ENCODE peak calls at places on chromosomes 13 and 19, in five cellular contexts. A is spleen, C is psoas muscle, U is fibroblast of lung, O is GM23338. Q is an unnamed sample.

GRCh38 chr19:38721977-38722773 is 22.1 kb downstream of the CAPN12 start:
- DNase-seq in C (no peak), A (no peak), O (no peak), U (no peak), Q (no peak)

GRCh38 chr13:110465696-110466095 is 95.8 kb downstream of the RAB20 start:
- DNase-seq in C (no peak), O (no peak), A (no peak), U (no peak), Q (no peak)

GRCh38 chr19:6730941-6731670 is 6.3 kb downstream of the GPR108 start:
- DNase-seq in A (no peak), U (no peak), C (no peak), O (no peak), Q (no peak)

GRCh38 chr13:32113564-32113963 is 82.0 kb downstream of the FRY start:
- DNase-seq in C (no peak), U (no peak), A (no peak), O (no peak), Q (no peak)

GRCh38 chr19:12995596-12996541 is 594 bp downstream of the NFIX start:
- DNase-seq in C (no peak), A (peak), U (no peak), O (no peak), Q (no peak)

GRCh38 chr19:54154603-54155345 is 4.7 kb downstream of the LENG1 start:
- DNase-seq in O (no peak), C (no peak), U (peak), A (no peak), Q (no peak)

GRCh38 chr13:97659602-97660001 is 225.6 kb downstream of the RAP2A start:
- DNase-seq in C (no peak), A (no peak), O (peak), U (peak), Q (no peak)

GRCh38 chr13:42628666-42629065 is 54.7 kb downstream of the TNFSF11 start:
- DNase-seq in O (no peak), A (no peak), U (no peak), C (no peak), Q (no peak)

GRCh38 chr19:51034704-51035103 is at the start of gene KLK12:
- DNase-seq in A (no peak), U (no peak), O (no peak), C (no peak), Q (no peak)

GRCh38 chr19:46324277-46324676 is 22.6 kb upstream of the PPP5C start:
- DNase-seq in C (no peak), A (no peak), U (no peak), O (no peak), Q (no peak)

GRCh38 chr13:34201050-34201913 is 383.3 kb downstream of the RFC3 start:
- DNase-seq in C (no peak), A (no peak), U (peak), O (no peak), Q (no peak)

GRCh38 chr13:75326173-75327131 is 155.5 kb downstream of the TBC1D4 start:
- DNase-seq in A (peak), O (no peak), U (peak), C (no peak), Q (no peak)

GRCh38 chr13:51590231-51590630 is 6.0 kb downstream of the WDFY2 start:
- DNase-seq in O (no peak), U (no peak), A (no peak), C (no peak), Q (no peak)

GRCh38 chr19:38554676-38555141 is 63.0 kb downstream of the MAP4K1 start:
- DNase-seq in O (no peak), C (no peak), A (no peak), U (no peak), Q (no peak)

GRCh38 chr19:43481701-43482100 is 16.3 kb upstream of the LYPD3 start:
- DNase-seq in C (no peak), O (no peak), U (no peak), A (no peak), Q (no peak)

GRCh38 chr13:30431269-30431950 is 9.1 kb downstream of the UBE2L5 start:
- DNase-seq in U (peak), A (no peak), O (no peak), C (no peak), Q (no peak)

GRCh38 chr19:17454579-17454978 is 6.1 kb upstream of the TMEM221 start:
- DNase-seq in C (no peak), A (no peak), U (no peak), O (peak), Q (no peak)

GRCh38 chr13:98978280-98978679 is 416 bp upstream of the DOCK9 start:
- DNase-seq in U (peak), O (no peak), C (no peak), A (no peak), Q (no peak)

GRCh38 chr19:35773020-35773809 is 2.1 kb upstream of the ARHGAP33 start:
- DNase-seq in C (no peak), O (no peak), U (peak), A (no peak), Q (no peak)

GRCh38 chr13:28819046-28819747 is 942 bp upstream of the MTUS2 start:
- DNase-seq in O (peak), C (no peak), A (no peak), U (peak), Q (no peak)

GRCh38 chr13:35720690-35721554 is 244.4 kb upstream of the MAB21L1 start:
- DNase-seq in O (peak), U (peak), A (no peak), C (peak), Q (peak)
- TF ChIP-seq CTCF in O (peak), U (peak), A (peak), C (peak), Q (peak)

GRCh38 chr13:94620286-94620896 is 18.7 kb downstream of the GPR180 start:
- DNase-seq in C (no peak), A (no peak), U (peak), O (peak), Q (no peak)
- TF ChIP-seq CTCF in C (peak), A (peak), U (peak), O (peak), Q (peak)

GRCh38 chr13:61410669-61411297 is 4.9 kb downstream of the PCDH20 start:
- DNase-seq in C (no peak), O (peak), U (peak), A (no peak), Q (no peak)
- TF ChIP-seq CTCF in C (peak), O (peak), U (peak), A (no peak), Q (no peak)

DNA sequence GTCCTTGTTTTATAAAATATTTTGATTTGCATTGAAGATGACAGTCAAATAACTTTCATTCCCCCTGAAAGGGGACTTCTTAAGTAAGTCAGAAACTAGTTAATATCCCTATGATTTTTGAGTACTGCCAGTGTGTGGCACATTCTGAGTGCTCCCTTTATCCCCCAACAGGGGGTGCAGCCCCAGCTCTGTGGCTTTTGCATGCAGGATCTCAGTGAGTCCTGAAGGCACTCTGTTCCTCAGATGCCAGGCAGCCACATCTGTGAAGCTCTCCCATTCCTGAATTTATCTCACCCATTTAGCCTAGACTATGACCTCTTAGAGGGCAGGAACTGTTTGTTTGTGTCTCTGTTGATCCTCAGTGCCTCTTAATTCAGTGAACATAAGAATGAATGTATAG is 123.1 kb downstream of the CDK8 start:
- DNase-seq in C (peak), O (peak), U (peak), A (no peak), Q (no peak)
- TF ChIP-seq CTCF in C (peak), O (peak), U (peak), A (no peak), Q (no peak)

Q was measured in natural killer cell.